ENCODE peak calls at places on chromosome 11, in ten cellular contexts. J is left ventricle myocardium inferior; A is breast epithelium; G is prostate gland; W is A549; Y is dorsolateral prefrontal cortex; Q is pancreas; Z is CD8-positive, alpha-beta T cell; K is uterus; N is tibial artery. L is an unnamed sample.

GRCh38 chr11:69909561-69910518 is 90.6 kb upstream of the FGF3 start:
- DNase-seq in W (no peak), A (no peak), J (no peak), K (no peak), N (no peak), Z (no peak), Y (no peak), Q (no peak), G (no peak), L (no peak)

GRCh38 chr11:123851110-123851509 is 34.4 kb downstream of the TMEM225 start:
- DNase-seq in Z (no peak), K (no peak), Y (no peak), N (no peak), Q (no peak), G (no peak), W (no peak), A (no peak), J (no peak), L (no peak)

GRCh38 chr11:60307507-60308195 is 19.4 kb upstream of the MS4A6E start:
- DNase-seq in G (no peak), Y (no peak), Z (no peak), J (no peak), W (no peak), A (no peak), K (no peak), Q (no peak), N (no peak), L (no peak)

GRCh38 chr11:70414341-70415100 is 16.2 kb downstream of the CTTN start:
- DNase-seq in K (no peak), W (no peak), Y (no peak), N (no peak), A (no peak), G (no peak), J (no peak), Z (no peak), Q (no peak), L (no peak)

GRCh38 chr11:47376543-47377371 is 1.6 kb downstream of the SPI1 start:
- DNase-seq in A (no peak), Q (no peak), K (no peak), N (peak; percentile 55), Y (no peak), J (peak; percentile 53), W (no peak), G (no peak), Z (no peak), L (no peak)

GRCh38 chr11:64725601-64726139 is 2.7 kb upstream of the NRXN2 start:
- DNase-seq in Q (no peak), J (no peak), N (no peak), Z (no peak), Y (no peak), G (no peak), K (no peak), A (no peak), W (no peak), L (no peak)

GRCh38 chr11:93939084-93939780 is 81.9 kb upstream of the HEPHL1 start:
- DNase-seq in N (no peak), G (no peak), A (no peak), J (no peak), Y (no peak), Z (no peak), Q (no peak), K (no peak), W (no peak), L (peak; percentile 80)

GRCh38 chr11:9264381-9265210 is 554 bp downstream of the DENND5A start:
- DNase-seq in Y (peak; percentile 53), N (peak; percentile 81), A (peak; percentile 43), G (peak; percentile 19), Q (peak; percentile 57), W (peak; percentile 39), Z (peak; percentile 51), K (peak; percentile 63), J (peak; percentile 51), L (peak; percentile 43)

GRCh38 chr11:124942446-124943202 is 6.8 kb upstream of the HEPACAM start:
- DNase-seq in Z (no peak), Q (no peak), K (no peak), G (no peak), J (no peak), A (no peak), N (no peak), W (no peak), Y (peak; percentile 74), L (no peak)

GRCh38 chr11:14258177-14258935 is 100.6 kb downstream of the RRAS2 start:
- DNase-seq in N (no peak), J (no peak), Z (no peak), A (no peak), Y (no peak), Q (no peak), G (no peak), K (no peak), W (peak; percentile 44), L (peak; percentile 83)

GRCh38 chr11:46836431-46836830 is 9.6 kb downstream of the CKAP5 start:
- DNase-seq in W (no peak), N (no peak), G (no peak), Z (no peak), Q (no peak), K (no peak), Y (no peak), J (no peak), A (no peak), L (no peak)

GRCh38 chr11:70251583-70252285 is 18.8 kb upstream of the PPFIA1 start:
- DNase-seq in Y (peak; percentile 56), G (no peak), N (no peak), Z (no peak), Q (no peak), A (peak; percentile 90), J (no peak), K (no peak), W (no peak), L (no peak)

GRCh38 chr11:72821920-72822799 is 7.9 kb downstream of the ATG16L2 start:
- DNase-seq in J (peak; percentile 88), G (peak; percentile 88), Y (peak; percentile 90), W (peak; percentile 94), K (peak; percentile 94), Z (peak; percentile 84), Q (peak; percentile 86), N (peak; percentile 73), A (peak; percentile 72), L (peak; percentile 92)

GRCh38 chr11:112300094-112300786 is 39.6 kb upstream of the PLET1 start:
- DNase-seq in K (no peak), Q (no peak), Z (no peak), J (no peak), N (no peak), W (no peak), G (no peak), Y (peak; percentile 65), A (no peak), L (no peak)

GRCh38 chr11:125892071-125892470 is 4.6 kb downstream of the HYLS1 start:
- DNase-seq in J (no peak), W (no peak), Q (no peak), Z (no peak), A (no peak), Y (no peak), N (no peak), K (no peak), G (no peak), L (no peak)

GRCh38 chr11:45853616-45854219 is 6.4 kb downstream of the CRY2 start:
- DNase-seq in Z (no peak), N (no peak), W (no peak), G (no peak), K (no peak), Y (peak; percentile 70), A (no peak), Q (no peak), J (peak; percentile 76), L (no peak)

GRCh38 chr11:43268161-43268560 is 43.6 kb upstream of the API5 start:
- DNase-seq in J (peak; percentile 61), Y (peak; percentile 45), W (no peak), N (no peak), K (peak; percentile 19), Z (no peak), A (no peak), Q (peak; percentile 21), G (no peak), L (no peak)

GRCh38 chr11:848380-848931 is 5.8 kb downstream of the TSPAN4 start:
- DNase-seq in K (no peak), G (no peak), A (no peak), Y (no peak), Z (peak; percentile 68), N (no peak), Q (no peak), J (no peak), W (peak; percentile 72), L (no peak)

GRCh38 chr11:111720801-111721494 is 45.2 kb downstream of the PPP2R1B start:
- DNase-seq in G (no peak), Y (no peak), Z (no peak), J (no peak), Q (no peak), W (no peak), K (no peak), A (no peak), N (no peak), L (no peak)

GRCh38 chr11:71301858-71302533 is 49.6 kb upstream of the SHANK2 start:
- DNase-seq in J (no peak), A (peak; percentile 16), W (no peak), G (no peak), Y (no peak), N (no peak), K (no peak), Z (no peak), Q (no peak), L (no peak)

GRCh38 chr11:64284962-64285884 is at the start of gene GPR137:
- DNase-seq in Y (peak; percentile 87), A (peak; percentile 81), W (peak; percentile 79), K (peak; percentile 89), Q (peak; percentile 88), G (peak; percentile 82), Z (peak; percentile 92), N (peak; percentile 86), J (peak; percentile 88), L (peak; percentile 80)

GRCh38 chr11:38130514-38130913 is 1532.5 kb upstream of the RAG2 start:
- DNase-seq in Y (no peak), Q (no peak), Z (no peak), W (no peak), J (no peak), N (no peak), A (no peak), K (no peak), G (no peak), L (no peak)
- H3K27ac ChIP-seq in Y (no peak overlapping the region), Q (no peak overlapping the region), Z (no peak overlapping the region), W (no peak overlapping the region), J (no peak overlapping the region), N (no peak overlapping the region), A (no peak overlapping the region), K (no peak overlapping the region), G (no peak overlapping the region), L (no peak overlapping the region)

GRCh38 chr11:77126861-77127673 is 979 bp upstream of the MYO7A start:
- DNase-seq in K (peak; percentile 67), G (no peak), Y (peak; percentile 68), A (no peak), Q (peak; percentile 56), W (peak; percentile 63), J (peak; percentile 51), N (peak; percentile 43), Z (peak; percentile 53), L (peak; percentile 50)
- TF ChIP-seq CTCF in K (peak; percentile 97), G (peak; percentile 90), Y (peak; percentile 100), A (peak; percentile 99), Q (peak; percentile 99), W (peak; percentile 99), J (peak; percentile 97), N (peak; percentile 99), Z (peak; percentile 96), L (peak; percentile 97)

GRCh38 chr11:78886616-78887015 is 312.0 kb upstream of the NARS2 start:
- DNase-seq in K (no peak), Q (no peak), G (peak; percentile 62), N (no peak), Z (no peak), J (no peak), A (peak; percentile 46), W (no peak), Y (no peak), L (peak; percentile 20)
- H3K27ac ChIP-seq in K (no peak overlapping the region), Q (no peak overlapping the region), G (no peak overlapping the region), N (no peak overlapping the region), Z (no peak overlapping the region), J (no peak overlapping the region), A (no peak overlapping the region), W (no peak overlapping the region), Y (no peak overlapping the region), L (peak overlapping the region; percentile 56)

GRCh38 chr11:11027271-11027670 is 169.4 kb upstream of the ZBED5 start:
- DNase-seq in A (no peak), Z (no peak), J (no peak), Y (no peak), W (no peak), G (no peak), N (no peak), Q (no peak), K (no peak), L (peak; percentile 41)
- TF ChIP-seq CTCF in A (no peak), Z (no peak), J (no peak), Y (no peak), W (no peak), G (no peak), N (no peak), Q (no peak), K (no peak), L (no peak)

L was measured in RWPE1.